ENCODE peak calls at places on chromosome 20, in nine cellular contexts. D is T-helper 1 cell; T is right lobe of liver; U is H54; O is CD4-positive, alpha-beta T cell; Z is stimulated activated CD8-positive, alpha-beta memory T cell treated with anti-CD3 and anti-CD28 coated beads, Interleukin-12 subunit alpha, Interleukin-12 subunit beta, amount 100 ng/mL, for 4 hours; Y is fibroblast of villous mesenchyme; J is Kasumi-1; F is HEK293T. K is an unnamed sample.

GRCh38 chr20:44079291-44079690 is 107.7 kb downstream of the JPH2 start:
- DNase-seq in Y (no peak), F (no peak), O (no peak), U (no peak), J (no peak), D (no peak), Z (no peak), T (no peak), K (no peak)

GRCh38 chr20:61763740-61764400 is 301.8 kb downstream of the TAF4 start:
- DNase-seq in O (no peak), U (no peak), Y (no peak), T (no peak), D (no peak), F (no peak), J (no peak), Z (no peak), K (no peak)

GRCh38 chr20:43438578-43439316 is 18.9 kb upstream of the SRSF6 start:
- DNase-seq in O (no peak), U (no peak), Y (no peak), J (no peak), F (no peak), T (no peak), Z (no peak), D (no peak), K (no peak)

GRCh38 chr20:46350201-46350985 is 42.1 kb upstream of the CDH22 start:
- DNase-seq in Z (no peak), U (peak; percentile 62), D (no peak), O (no peak), J (no peak), T (no peak), Y (peak; percentile 93), F (no peak), K (peak; percentile 4)

GRCh38 chr20:53413188-53413631 is 180.4 kb downstream of the ZNF217 start:
- DNase-seq in J (no peak), Z (peak; percentile 16), F (peak; percentile 17), D (peak; percentile 21), U (no peak), Y (no peak), T (peak; percentile 25), O (peak; percentile 20), K (no peak)

GRCh38 chr20:326645-327031 is 1.3 kb downstream of the SOX12 start:
- DNase-seq in D (no peak), J (no peak), U (no peak), T (peak; percentile 48), F (no peak), Y (peak; percentile 18), O (no peak), Z (no peak), K (no peak)

GRCh38 chr20:9966966-9967365 is 67.8 kb upstream of the ANKEF1 start:
- DNase-seq in U (no peak), D (no peak), T (no peak), Z (no peak), F (peak; percentile 15), Y (no peak), J (no peak), O (no peak), K (no peak)

GRCh38 chr20:53826597-53827291 is 233.1 kb upstream of the ZNF217 start:
- DNase-seq in D (no peak), O (no peak), T (no peak), U (no peak), F (no peak), Y (no peak), Z (no peak), J (no peak), K (no peak)

GRCh38 chr20:25136643-25137559 is 55.0 kb upstream of the VSX1 start:
- DNase-seq in F (no peak), Z (no peak), Y (peak; percentile 51), D (no peak), J (no peak), U (peak; percentile 95), T (no peak), O (no peak), K (no peak)

GRCh38 chr20:46559685-46560440 is 9.4 kb upstream of the OCSTAMP start:
- DNase-seq in T (no peak), F (no peak), U (no peak), D (no peak), Y (no peak), Z (no peak), J (no peak), O (no peak), K (no peak)

GRCh38 chr20:34262488-34263288 is 21.5 kb downstream of the ASIP start:
- DNase-seq in Y (peak; percentile 73), U (no peak), Z (no peak), F (no peak), T (peak; percentile 66), J (no peak), O (no peak), D (no peak), K (no peak)

GRCh38 chr20:2172305-2173175 is 70.9 kb downstream of the STK35 start:
- DNase-seq in U (peak; percentile 73), Z (peak; percentile 37), O (peak; percentile 56), Y (peak; percentile 63), D (peak; percentile 35), T (peak; percentile 69), F (peak; percentile 82), J (peak; percentile 74), K (no peak)

GRCh38 chr20:62362590-62362940 is 4.5 kb downstream of the LAMA5 start:
- DNase-seq in F (no peak), D (no peak), Z (no peak), T (peak; percentile 15), J (no peak), O (no peak), Y (no peak), U (no peak), K (no peak)

GRCh38 chr20:33236351-33236750 is 555 bp downstream of the BPIFA1 start:
- DNase-seq in T (no peak), U (no peak), J (no peak), Z (no peak), F (no peak), D (no peak), Y (no peak), O (no peak), K (no peak)

GRCh38 chr20:199996-200395 is 10.5 kb upstream of the DEFB128 start:
- DNase-seq in T (no peak), U (no peak), O (no peak), F (no peak), Z (no peak), D (no peak), J (no peak), Y (no peak), K (peak; percentile 2)

GRCh38 chr20:38550274-38550673 is 30.7 kb upstream of the ADIG start:
- DNase-seq in D (no peak), F (peak; percentile 17), Z (no peak), T (no peak), O (no peak), Y (no peak), U (no peak), J (peak; percentile 22), K (no peak)

GRCh38 chr20:17928211-17928611 is 40.4 kb downstream of the SNX5 start:
- DNase-seq in D (no peak), T (no peak), J (no peak), U (no peak), Z (no peak), O (no peak), F (no peak), Y (no peak), K (no peak)

GRCh38 chr20:33680681-33681080 is 5.5 kb downstream of the E2F1 start:
- DNase-seq in T (no peak), O (no peak), F (no peak), U (no peak), Z (no peak), D (no peak), J (no peak), Y (no peak), K (no peak)

GRCh38 chr20:21424846-21425245 is 27.5 kb upstream of the NKX2-4 start:
- DNase-seq in O (no peak), D (no peak), U (no peak), F (no peak), Y (no peak), T (no peak), J (no peak), Z (no peak), K (no peak)

GRCh38 chr20:12153616-12154015 is 235.9 kb downstream of the BTBD3 start:
- DNase-seq in Z (no peak), O (no peak), J (no peak), F (no peak), T (no peak), D (no peak), U (no peak), Y (peak; percentile 51), K (no peak)

GRCh38 chr20:19130613-19130984 is 81.8 kb upstream of the SLC24A3 start:
- DNase-seq in D (no peak), J (no peak), U (no peak), T (no peak), F (no peak), Z (no peak), Y (no peak), O (no peak), K (no peak)

GRCh38 chr20:34544109-34544793 is 14.3 kb upstream of the MAP1LC3A start:
- DNase-seq in F (no peak), D (no peak), U (no peak), Z (no peak), Y (no peak), J (no peak), O (no peak), T (no peak), K (no peak)

GRCh38 chr20:2858591-2858990 is 14.7 kb upstream of the PTPRA start:
- DNase-seq in Z (no peak), O (no peak), T (no peak), U (no peak), D (no peak), F (no peak), Y (no peak), J (no peak), K (no peak)

GRCh38 chr20:35008411-35009342 is 53.0 kb downstream of the MYH7B start:
- DNase-seq in U (no peak), Z (no peak), O (no peak), Y (no peak), T (peak; percentile 80), J (no peak), F (no peak), D (no peak), K (no peak)

GRCh38 chr20:32278199-32278643 is 770 bp downstream of the KIF3B start:
- DNase-seq in Z (no peak), O (no peak), F (no peak), U (no peak), D (no peak), T (no peak), Y (peak; percentile 27), J (no peak), K (no peak)

GRCh38 chr20:57598060-57598459 is 22.2 kb downstream of the ZBP1 start:
- DNase-seq in Y (no peak), O (no peak), F (no peak), U (no peak), J (no peak), Z (no peak), T (no peak), D (no peak), K (no peak)

GRCh38 chr20:38152175-38153010 is 12.7 kb downstream of the TGM2 start:
- DNase-seq in Y (peak; percentile 81), T (peak; percentile 96), D (no peak), J (no peak), U (peak; percentile 80), Z (no peak), F (no peak), O (no peak), K (peak; percentile 23)